ENCODE peak calls at places on chromosomes 16 and 17, in six cellular contexts. H is K562, A is testis, Q is MM.1S, R is IMR-90, G is suprapubic skin. S is an unnamed sample.
A peak's percentile ranks its signal among the peaks of the same experiment; 100 is the strongest.

GRCh38 chr16:28981517-28981916 is 3.3 kb upstream of the LAT start:
- DNase-seq in H (peak; percentile 62), A (no peak), Q (peak; percentile 39), R (no peak), G (no peak), S (no peak)

GRCh38 chr17:2181206-2181983 is 122.2 kb downstream of the SMG6 start:
- DNase-seq in H (no peak), A (peak; percentile 65), Q (no peak), R (peak; percentile 95), G (no peak), S (peak; percentile 85)

GRCh38 chr17:42347198-42347597 is 41.0 kb downstream of the STAT3 start:
- DNase-seq in H (no peak), A (no peak), Q (no peak), R (peak; percentile 86), G (no peak), S (no peak)

GRCh38 chr17:54944796-54945195 is 23.7 kb downstream of the COX11 start:
- DNase-seq in H (peak; percentile 47), A (no peak), Q (no peak), R (peak; percentile 12), G (no peak), S (no peak)

GRCh38 chr17:66531826-66532439 is 229.5 kb downstream of the PRKCA start:
- DNase-seq in H (no peak), A (no peak), Q (no peak), R (peak; percentile 51), G (no peak), S (no peak)

GRCh38 chr17:81044764-81045589 is 10.0 kb downstream of the BAIAP2 start:
- DNase-seq in H (peak; percentile 28), A (peak; percentile 86), Q (no peak), R (peak; percentile 79), G (peak; percentile 94), S (peak; percentile 96)

GRCh38 chr17:31522284-31522931 is 130.9 kb downstream of the RAB11FIP4 start:
- DNase-seq in H (no peak), A (no peak), Q (no peak), R (no peak), G (no peak), S (no peak)

GRCh38 chr16:50422926-50423325 is 54.1 kb upstream of the BRD7 start:
- DNase-seq in H (no peak), A (no peak), Q (no peak), R (no peak), G (no peak), S (no peak)

GRCh38 chr17:5431929-5432556 is 6.9 kb downstream of the C1QBP start:
- DNase-seq in H (no peak), A (no peak), Q (no peak), R (no peak), G (no peak), S (no peak)

GRCh38 chr17:608911-609882 is 105.4 kb downstream of the VPS53 start:
- DNase-seq in H (no peak), A (no peak), Q (no peak), R (peak; percentile 69), G (no peak), S (no peak)

GRCh38 chr16:1510272-1510671 is 17.1 kb downstream of the TELO2 start:
- DNase-seq in H (no peak), A (no peak), Q (no peak), R (no peak), G (no peak), S (no peak)

GRCh38 chr17:18038149-18038850 is 668 bp downstream of the ATPAF2 start:
- DNase-seq in H (peak; percentile 16), A (no peak), Q (peak; percentile 14), R (peak; percentile 16), G (no peak), S (no peak)

DNA sequence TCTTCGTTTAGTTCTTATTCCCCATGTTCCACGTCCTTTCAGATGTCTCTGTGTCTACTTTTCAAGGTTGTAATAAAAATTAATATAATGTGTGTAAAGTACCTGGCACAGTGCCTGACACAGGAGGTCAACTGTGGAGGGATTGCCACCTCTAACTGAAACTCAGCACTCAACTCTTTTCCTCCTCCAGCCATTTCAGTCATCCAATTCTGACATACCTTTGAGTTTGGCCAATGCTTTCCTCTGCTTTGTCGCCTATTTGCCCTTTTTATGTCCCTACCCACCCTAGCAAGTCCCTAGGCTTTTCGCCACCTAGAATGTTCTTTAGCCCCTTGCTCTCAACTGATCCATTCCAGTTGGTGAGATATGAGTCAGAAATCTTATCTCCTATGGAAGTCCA is 1.6 kb downstream of the UBE2Z start:
- DNase-seq in H (no peak), A (no peak), Q (no peak), R (peak; percentile 27), G (no peak), S (no peak)
- H3K4me1 ChIP-seq in H (peaks cover 8% of the 10 kb centered on the region), A (peaks cover 21% of the 10 kb centered on the region), Q (peaks cover 10% of the 10 kb centered on the region), R (peaks cover 13% of the 10 kb centered on the region), G (peaks cover 41% of the 10 kb centered on the region), S (peaks cover 10% of the 10 kb centered on the region)

GRCh38 chr17:45740553-45741330 is 43.4 kb upstream of the CRHR1 start:
- DNase-seq in H (peak; percentile 72), A (peak; percentile 73), Q (peak; percentile 62), R (peak; percentile 13), G (no peak), S (no peak)
- H3K27me3 ChIP-seq in H (no peaks in the 10 kb centered on the region), A (no peaks in the 10 kb centered on the region), Q (peaks cover 46% of the 10 kb centered on the region), R (peaks cover 9% of the 10 kb centered on the region), G (peaks cover 21% of the 10 kb centered on the region), S (no peaks in the 10 kb centered on the region)

DNA sequence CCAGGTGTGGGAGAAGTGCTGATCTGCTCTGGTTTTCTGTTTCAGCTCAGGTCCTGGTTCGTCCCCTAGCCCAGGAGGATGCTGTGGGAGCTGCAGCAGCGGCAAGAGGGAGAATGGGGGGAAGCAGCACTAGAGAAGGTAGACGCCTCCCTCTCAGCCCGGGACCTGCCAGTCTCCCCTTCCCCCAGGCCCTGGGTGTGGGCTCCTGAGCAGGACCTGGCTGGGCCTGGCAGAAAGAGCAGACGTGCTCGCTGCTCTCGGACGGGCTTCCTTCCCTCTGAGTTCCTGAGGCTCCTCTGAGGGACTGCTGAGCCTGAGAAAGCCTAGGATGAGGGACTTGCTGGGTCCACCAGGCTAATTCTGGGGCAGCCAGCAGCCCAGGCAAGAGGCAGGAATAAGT is 3.1 kb downstream of the PRCD start:
- DNase-seq in H (no peak), A (no peak), Q (no peak), R (no peak), G (no peak), S (no peak)
- H3K4me1 ChIP-seq in H (peaks cover 67% of the 10 kb centered on the region), A (peaks cover 59% of the 10 kb centered on the region), Q (no peaks in the 10 kb centered on the region), R (peaks cover 22% of the 10 kb centered on the region), G (peaks cover 88% of the 10 kb centered on the region), S (peaks cover 31% of the 10 kb centered on the region)

GRCh38 chr17:79258042-79258441 is 183.4 kb downstream of the ENGASE start:
- DNase-seq in H (no peak), A (no peak), Q (no peak), R (no peak), G (no peak), S (no peak)
- H3K27me3 ChIP-seq in H (peaks cover 8% of the 10 kb centered on the region), A (no peaks in the 10 kb centered on the region), Q (peaks cover 100% of the 10 kb centered on the region), R (peaks cover 33% of the 10 kb centered on the region), G (peaks cover 92% of the 10 kb centered on the region), S (no peaks in the 10 kb centered on the region)